ENCODE peak calls at places on chromosomes 7 and 10, in five cellular contexts. One of them, this sample, is unnamed.

GRCh38 chr10:101481256-101481655 is 106.8 kb downstream of the POLL start:
- DNase-seq in M059J: no peak
- DNase-seq in brain microvascular endothelial cell: no peak
- DNase-seq in stimulated activated CD8-positive, alpha-beta memory T cell treated with anti-CD3 and anti-CD28 coated beads, Interleukin-15, amount 100 ng/mL, for 4 hours: no peak
- DNase-seq in ACHN: no peak
- DNase-seq in this sample: no peak

GRCh38 chr7:155136619-155137243 is 66.6 kb downstream of the HTR5A start:
- DNase-seq in M059J: peak
- DNase-seq in brain microvascular endothelial cell: no peak
- DNase-seq in stimulated activated CD8-positive, alpha-beta memory T cell treated with anti-CD3 and anti-CD28 coated beads, Interleukin-15, amount 100 ng/mL, for 4 hours: no peak
- DNase-seq in ACHN: no peak
- DNase-seq in this sample: no peak

GRCh38 chr10:29783211-29783947 is 148.6 kb upstream of the SVIL start:
- DNase-seq in M059J: peak
- DNase-seq in brain microvascular endothelial cell: no peak
- DNase-seq in stimulated activated CD8-positive, alpha-beta memory T cell treated with anti-CD3 and anti-CD28 coated beads, Interleukin-15, amount 100 ng/mL, for 4 hours: no peak
- DNase-seq in ACHN: no peak
- DNase-seq in this sample: no peak

GRCh38 chr7:37732253-37732652 is 48.7 kb downstream of the GPR141 start:
- DNase-seq in M059J: peak
- DNase-seq in brain microvascular endothelial cell: no peak
- DNase-seq in stimulated activated CD8-positive, alpha-beta memory T cell treated with anti-CD3 and anti-CD28 coated beads, Interleukin-15, amount 100 ng/mL, for 4 hours: no peak
- DNase-seq in ACHN: peak
- DNase-seq in this sample: no peak

GRCh38 chr10:98589007-98589406 is 142.3 kb upstream of the HPS1 start:
- DNase-seq in M059J: no peak
- DNase-seq in brain microvascular endothelial cell: no peak
- DNase-seq in stimulated activated CD8-positive, alpha-beta memory T cell treated with anti-CD3 and anti-CD28 coated beads, Interleukin-15, amount 100 ng/mL, for 4 hours: no peak
- DNase-seq in ACHN: no peak
- DNase-seq in this sample: no peak

GRCh38 chr7:94297397-94297838 is 97.3 kb upstream of the COL1A2 start:
- DNase-seq in M059J: peak
- DNase-seq in brain microvascular endothelial cell: peak
- DNase-seq in stimulated activated CD8-positive, alpha-beta memory T cell treated with anti-CD3 and anti-CD28 coated beads, Interleukin-15, amount 100 ng/mL, for 4 hours: no peak
- DNase-seq in ACHN: no peak
- DNase-seq in this sample: peak

GRCh38 chr7:45575501-45576248 is 1.5 kb downstream of the ADCY1 start:
- DNase-seq in M059J: no peak
- DNase-seq in brain microvascular endothelial cell: no peak
- DNase-seq in stimulated activated CD8-positive, alpha-beta memory T cell treated with anti-CD3 and anti-CD28 coated beads, Interleukin-15, amount 100 ng/mL, for 4 hours: no peak
- DNase-seq in ACHN: no peak
- DNase-seq in this sample: no peak

GRCh38 chr10:123392182-123392930 is 238.2 kb downstream of the BUB3 start:
- DNase-seq in M059J: no peak
- DNase-seq in brain microvascular endothelial cell: no peak
- DNase-seq in stimulated activated CD8-positive, alpha-beta memory T cell treated with anti-CD3 and anti-CD28 coated beads, Interleukin-15, amount 100 ng/mL, for 4 hours: no peak
- DNase-seq in ACHN: no peak
- DNase-seq in this sample: no peak

GRCh38 chr10:4061441-4061951 is 276.5 kb upstream of the KLF6 start:
- DNase-seq in M059J: no peak
- DNase-seq in brain microvascular endothelial cell: no peak
- DNase-seq in stimulated activated CD8-positive, alpha-beta memory T cell treated with anti-CD3 and anti-CD28 coated beads, Interleukin-15, amount 100 ng/mL, for 4 hours: no peak
- DNase-seq in ACHN: no peak
- DNase-seq in this sample: no peak

GRCh38 chr10:51204691-51205090 is 130.4 kb downstream of the PRKG1 start:
- DNase-seq in M059J: no peak
- DNase-seq in brain microvascular endothelial cell: no peak
- DNase-seq in stimulated activated CD8-positive, alpha-beta memory T cell treated with anti-CD3 and anti-CD28 coated beads, Interleukin-15, amount 100 ng/mL, for 4 hours: no peak
- DNase-seq in ACHN: no peak
- DNase-seq in this sample: no peak

GRCh38 chr10:9508616-9509015 is 1454.1 kb downstream of the GATA3 start:
- DNase-seq in M059J: no peak
- DNase-seq in brain microvascular endothelial cell: no peak
- DNase-seq in stimulated activated CD8-positive, alpha-beta memory T cell treated with anti-CD3 and anti-CD28 coated beads, Interleukin-15, amount 100 ng/mL, for 4 hours: no peak
- DNase-seq in ACHN: no peak
- DNase-seq in this sample: no peak

GRCh38 chr7:5452937-5453540 is 29.4 kb upstream of the TNRC18 start:
- DNase-seq in M059J: peak
- DNase-seq in brain microvascular endothelial cell: peak
- DNase-seq in stimulated activated CD8-positive, alpha-beta memory T cell treated with anti-CD3 and anti-CD28 coated beads, Interleukin-15, amount 100 ng/mL, for 4 hours: no peak
- DNase-seq in ACHN: no peak
- DNase-seq in this sample: peak

GRCh38 chr10:126090911-126091728 is 194.8 kb downstream of the FANK1 start:
- DNase-seq in M059J: peak
- DNase-seq in brain microvascular endothelial cell: peak
- DNase-seq in stimulated activated CD8-positive, alpha-beta memory T cell treated with anti-CD3 and anti-CD28 coated beads, Interleukin-15, amount 100 ng/mL, for 4 hours: no peak
- DNase-seq in ACHN: peak
- DNase-seq in this sample: peak

GRCh38 chr10:20287951-20288350 is 471.7 kb downstream of the PLXDC2 start:
- DNase-seq in M059J: no peak
- DNase-seq in brain microvascular endothelial cell: no peak
- DNase-seq in stimulated activated CD8-positive, alpha-beta memory T cell treated with anti-CD3 and anti-CD28 coated beads, Interleukin-15, amount 100 ng/mL, for 4 hours: no peak
- DNase-seq in ACHN: no peak
- DNase-seq in this sample: no peak

GRCh38 chr10:778626-779330 is 89.3 kb upstream of the DIP2C start:
- DNase-seq in M059J: peak
- DNase-seq in brain microvascular endothelial cell: no peak
- DNase-seq in stimulated activated CD8-positive, alpha-beta memory T cell treated with anti-CD3 and anti-CD28 coated beads, Interleukin-15, amount 100 ng/mL, for 4 hours: no peak
- DNase-seq in ACHN: peak
- DNase-seq in this sample: peak

GRCh38 chr7:142689439-142690168 is 59.7 kb upstream of the PRSS1 start:
- DNase-seq in M059J: no peak
- DNase-seq in brain microvascular endothelial cell: no peak
- DNase-seq in stimulated activated CD8-positive, alpha-beta memory T cell treated with anti-CD3 and anti-CD28 coated beads, Interleukin-15, amount 100 ng/mL, for 4 hours: no peak
- DNase-seq in ACHN: no peak
- DNase-seq in this sample: no peak